ENCODE peak calls at places on chromosome 2, in six cellular contexts. V is stimulated activated effector memory CD8-positive, alpha-beta T cell treated with anti-CD3 and anti-CD28 coated beads, Interleukin-12 subunit alpha, Interleukin-12 subunit beta, amount 100 ng/mL, for 72 hours; C is PC-9; J is lower lobe of right lung; N is GOT3; Z is heart right ventricle. Q is an unnamed sample.

GRCh38 chr2:149187061-149187460 is 143.3 kb upstream of the LYPD6 start:
- DNase-seq in V (no peak), C (no peak), J (no peak), N (no peak), Z (no peak), Q (no peak)

GRCh38 chr2:171547720-171548119 is 25.4 kb downstream of the CYBRD1 start:
- DNase-seq in V (no peak), C (no peak), J (no peak), N (no peak), Z (no peak), Q (no peak)

GRCh38 chr2:178473931-178474330 is 4.5 kb downstream of the FKBP7 start:
- DNase-seq in V (no peak), C (no peak), J (no peak), N (no peak), Z (no peak), Q (no peak)

GRCh38 chr2:64750001-64750816 is 96.5 kb upstream of the SERTAD2 start:
- DNase-seq in V (no peak), C (peak; percentile 26), J (peak; percentile 68), N (no peak), Z (peak; percentile 55), Q (peak; percentile 68)

GRCh38 chr2:98729652-98730051 is 1.3 kb downstream of the MGAT4A start:
- DNase-seq in V (no peak), C (no peak), J (no peak), N (no peak), Z (no peak), Q (no peak)

GRCh38 chr2:116732322-116732721 is 1082.2 kb upstream of the DDX18 start:
- DNase-seq in V (no peak), C (no peak), J (no peak), N (no peak), Z (no peak), Q (no peak)

GRCh38 chr2:98874186-98874689 is 61.8 kb downstream of the CRACDL start:
- DNase-seq in V (no peak), C (no peak), J (no peak), N (no peak), Z (no peak), Q (peak; percentile 59)

GRCh38 chr2:133568598-133568997 is 335 bp upstream of the NCKAP5 start:
- DNase-seq in V (no peak), C (no peak), J (no peak), N (no peak), Z (no peak), Q (no peak)

GRCh38 chr2:33426666-33427231 is 49.7 kb upstream of the RASGRP3 start:
- DNase-seq in V (no peak), C (peak; percentile 17), J (no peak), N (no peak), Z (peak; percentile 73), Q (no peak)

GRCh38 chr2:212153923-212154322 is 384.7 kb downstream of the ERBB4 start:
- DNase-seq in V (no peak), C (no peak), J (no peak), N (no peak), Z (no peak), Q (no peak)

GRCh38 chr2:42752299-42752698 is 11.6 kb downstream of the OXER1 start:
- DNase-seq in V (no peak), C (no peak), J (no peak), N (no peak), Z (peak; percentile 23), Q (no peak)